ENCODE peak calls at places on chromosomes 16 and 17, in five cellular contexts. W is ovary; P is RWPE1; Z is effector memory CD4-positive, alpha-beta T cell; V is NCI-H1694 treated with DMSO at 0.1 percent for 48 hours. D is an unnamed sample.

GRCh38 chr16:50928065-50928464 is 186.2 kb downstream of the CYLD start:
- DNase-seq in V (no peak), P (no peak), W (no peak), Z (no peak), D (no peak)

GRCh38 chr17:14464741-14465140 is 163.9 kb downstream of the HS3ST3B1 start:
- DNase-seq in V (no peak), Z (no peak), W (no peak), P (peak; percentile 15), D (no peak)

GRCh38 chr16:14436410-14436955 is 193.6 kb downstream of the PARN start:
- DNase-seq in W (no peak), Z (no peak), V (no peak), P (no peak), D (no peak)

GRCh38 chr16:56948234-56948633 is 13.5 kb upstream of the CETP start:
- DNase-seq in V (no peak), Z (no peak), P (no peak), W (no peak), D (no peak)

GRCh38 chr16:30688701-30689100 is 10.3 kb upstream of the SRCAP start:
- DNase-seq in P (no peak), W (no peak), V (no peak), Z (no peak), D (no peak)

GRCh38 chr17:80663783-80664206 is 119.2 kb downstream of the RPTOR start:
- DNase-seq in V (no peak), W (peak; percentile 35), Z (no peak), P (no peak), D (no peak)

GRCh38 chr17:71870546-71870862 is 250.3 kb upstream of the SOX9 start:
- DNase-seq in Z (no peak), P (no peak), V (peak; percentile 8), W (no peak), D (no peak)

GRCh38 chr16:48834576-48834975 is 224.6 kb upstream of the N4BP1 start:
- DNase-seq in V (no peak), W (no peak), P (no peak), Z (no peak), D (no peak)